ENCODE peak calls at places on chromosome 6, in nine cellular contexts. A is PC-3; L is CD4-positive, CD25-positive, alpha-beta regulatory T cell; H is effector memory CD4-positive, alpha-beta T cell; B is ascending aorta; Q is BE2C; W is K562; E is GM23338; P is BJ. U is an unnamed sample. For H3K36me3, the result is how much of the 10 kb centered on the place peaks cover.

GRCh38 chr6:167944130-167944529 is 53.3 kb upstream of the KIF25 start:
- DNase-seq in L (no peak), Q (no peak), H (no peak), A (no peak), P (no peak), W (no peak), E (no peak), B (no peak), U (no peak)

GRCh38 chr6:138804986-138805385 is 9.1 kb downstream of the ECT2L start:
- DNase-seq in Q (no peak), E (no peak), H (no peak), A (no peak), P (no peak), L (no peak), B (no peak), W (no peak), U (no peak)

GRCh38 chr6:79432726-79433125 is 104.5 kb downstream of the LCA5 start:
- DNase-seq in A (no peak), H (no peak), W (no peak), Q (no peak), B (no peak), P (no peak), E (no peak), L (no peak), U (no peak)

GRCh38 chr6:47157653-47158219 is 115.6 kb upstream of the ADGRF1 start:
- DNase-seq in H (no peak), E (no peak), P (no peak), A (no peak), W (no peak), B (no peak), L (no peak), Q (no peak), U (no peak)

GRCh38 chr6:157074969-157075368 is 248.3 kb downstream of the TMEM242 start:
- DNase-seq in A (no peak), B (no peak), Q (no peak), P (no peak), W (no peak), H (no peak), L (no peak), E (no peak), U (no peak)

GRCh38 chr6:84432616-84433015 is 205.2 kb upstream of the CEP162 start:
- DNase-seq in L (no peak), H (no peak), W (no peak), A (no peak), E (no peak), P (no peak), B (no peak), Q (no peak), U (no peak)

GRCh38 chr6:131116755-131117360 is 18.4 kb upstream of the AKAP7 start:
- DNase-seq in E (peak), B (no peak), A (peak), W (peak), P (no peak), L (peak), H (no peak), Q (no peak), U (peak)

GRCh38 chr6:142292191-142292924 is 9.4 kb upstream of the ADGRG6 start:
- DNase-seq in B (no peak), P (no peak), A (no peak), L (no peak), W (no peak), E (no peak), Q (no peak), H (no peak), U (no peak)

GRCh38 chr6:21327326-21328140 is 266.0 kb upstream of the SOX4 start:
- DNase-seq in W (no peak), P (no peak), B (no peak), Q (no peak), E (peak), L (no peak), H (no peak), A (no peak), U (no peak)

GRCh38 chr6:1371933-1372332 is 17.4 kb upstream of the FOXF2 start:
- DNase-seq in H (no peak), Q (no peak), P (no peak), A (no peak), W (no peak), E (no peak), L (no peak), B (no peak), U (no peak)

GRCh38 chr6:91852232-91852631 is 1265.4 kb upstream of the MAP3K7 start:
- DNase-seq in A (no peak), W (no peak), E (no peak), B (no peak), P (no peak), H (no peak), L (no peak), Q (no peak), U (no peak)

DNA sequence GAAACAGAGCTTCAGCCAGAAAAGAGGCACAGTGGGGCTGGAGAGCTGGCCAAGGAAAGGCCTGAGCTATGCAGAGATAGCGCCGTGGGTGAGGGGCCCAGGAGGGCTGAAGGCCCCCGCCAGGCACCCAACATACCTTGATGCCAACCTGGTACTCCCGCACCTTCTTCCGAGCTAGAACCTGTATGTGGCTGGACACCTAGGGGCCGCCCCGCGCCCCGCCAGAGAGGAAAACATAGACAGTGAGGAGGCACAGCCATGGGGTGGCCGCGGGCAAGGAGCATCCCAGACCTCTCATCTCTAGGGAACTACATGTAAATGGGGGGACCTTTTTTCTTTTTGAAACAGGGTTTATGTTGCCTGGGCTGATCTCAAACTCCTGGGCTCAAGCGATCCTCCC is 12.0 kb downstream of the RPL10A start:
- DNase-seq in A (no peak), W (no peak), P (no peak), Q (no peak), E (no peak), L (no peak), H (no peak), B (no peak), U (no peak)
- H3K36me3 ChIP-seq in A (under half), W (under half), P (under half), Q (under half), E (under half), L (under half), H (under half), B (half or more), U (under half)

GRCh38 chr6:30657454-30657853 is 10.5 kb downstream of the C6orf136 start:
- DNase-seq in H (no peak), W (no peak), L (no peak), B (no peak), A (no peak), P (no peak), Q (no peak), E (no peak), U (no peak)

GRCh38 chr6:30656513-30656912 is 9.6 kb downstream of the C6orf136 start:
- DNase-seq in E (no peak), Q (no peak), A (no peak), B (no peak), H (no peak), W (no peak), P (no peak), L (no peak), U (no peak)

GRCh38 chr6:30654798-30655742 is 8.1 kb downstream of the C6orf136 start:
- DNase-seq in E (no peak), A (no peak), B (no peak), H (no peak), P (no peak), W (no peak), L (no peak), Q (no peak), U (no peak)

GRCh38 chr6:30651143-30651542 is 4.2 kb downstream of the C6orf136 start:
- DNase-seq in A (no peak), B (no peak), E (no peak), L (no peak), W (no peak), Q (no peak), P (no peak), H (no peak), U (no peak)

DNA sequence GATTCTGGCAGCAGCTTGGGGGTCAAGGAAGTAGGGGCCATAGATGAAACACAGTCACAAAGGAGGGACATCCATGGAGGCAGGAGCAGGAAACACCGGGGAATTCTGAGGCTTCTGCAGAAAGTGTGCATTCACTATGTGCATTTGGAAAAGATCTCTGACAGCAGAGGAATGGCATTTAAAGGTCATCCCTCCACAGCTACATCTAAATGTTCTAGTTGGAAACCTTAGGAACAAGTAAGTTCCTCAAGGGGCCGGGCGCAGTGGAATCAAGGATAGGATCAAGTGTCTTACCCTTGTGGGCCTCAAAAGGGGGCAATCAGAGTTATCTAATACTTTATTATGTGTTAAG is 8.8 kb downstream of the C6orf136 start:
- DNase-seq in E (no peak), A (no peak), Q (no peak), W (no peak), P (no peak), B (no peak), H (no peak), L (no peak), U (no peak)
- H3K36me3 ChIP-seq in E (under half), A (under half), Q (half or more), W (half or more), P (under half), B (half or more), H (half or more), L (half or more), U (half or more)

GRCh38 chr6:166515072-166515810 is 71.2 kb downstream of the RAMACL start:
- DNase-seq in Q (peak), E (no peak), W (peak), A (peak), L (no peak), B (no peak), H (no peak), P (peak), U (no peak)
- H3K36me3 ChIP-seq in Q (under half), E (under half), W (under half), A (under half), L (under half), B (under half), H (under half), P (under half), U (under half)

DNA sequence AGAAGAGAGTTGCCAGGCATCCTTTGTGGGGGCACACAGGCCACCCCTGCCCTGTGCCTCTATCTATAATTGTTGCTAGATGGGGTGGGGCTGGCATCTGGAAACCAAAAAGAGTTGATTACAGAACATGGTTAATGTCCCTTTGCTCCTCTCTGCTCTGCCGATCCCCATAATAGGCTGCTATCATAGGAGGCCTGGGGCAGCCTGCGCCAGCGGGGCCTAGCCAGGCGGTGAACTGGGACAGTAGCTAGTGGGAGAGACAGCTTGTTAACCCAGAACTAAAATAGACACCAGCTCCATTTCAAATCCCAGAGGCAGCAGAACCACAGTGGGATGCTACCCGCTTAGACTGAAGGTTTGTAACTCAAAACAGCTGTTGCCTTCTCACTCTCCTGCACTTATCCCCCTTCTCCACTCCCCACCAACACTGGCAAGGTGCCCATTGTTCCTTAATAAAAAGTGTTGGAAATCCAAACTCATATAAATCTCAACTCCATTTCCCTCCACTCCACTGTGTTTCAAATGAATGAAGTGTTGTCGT is 98.5 kb downstream of the SSR1 start:
- DNase-seq in W (no peak), E (no peak), Q (no peak), L (no peak), H (no peak), A (no peak), B (no peak), P (no peak), U (no peak)
- H3K36me3 ChIP-seq in W (half or more), E (under half), Q (under half), L (half or more), H (under half), A (half or more), B (under half), P (under half), U (half or more)

GRCh38 chr6:44247338-44248302 is 719 bp downstream of the HSP90AB1 start:
- DNase-seq in B (peak), A (peak), W (peak), H (peak), Q (peak), E (peak), P (no peak), L (peak), U (peak)
- H3K36me3 ChIP-seq in B (under half), A (half or more), W (half or more), H (under half), Q (half or more), E (under half), P (under half), L (under half), U (under half)

GRCh38 chr6:17673543-17674254 is 33.0 kb downstream of the NUP153 start:
- DNase-seq in A (no peak), W (no peak), B (no peak), Q (no peak), L (peak), P (no peak), E (no peak), H (no peak), U (no peak)
- H3K36me3 ChIP-seq in A (half or more), W (half or more), B (half or more), Q (half or more), L (half or more), P (under half), E (half or more), H (half or more), U (under half)

GRCh38 chr6:89690944-89691324 is 52.4 kb upstream of the LYRM2 start:
- DNase-seq in Q (no peak), L (no peak), E (peak), P (no peak), H (no peak), B (no peak), A (no peak), W (no peak), U (no peak)
- H3K36me3 ChIP-seq in Q (half or more), L (half or more), E (half or more), P (under half), H (half or more), B (half or more), A (under half), W (half or more), U (under half)

DNA sequence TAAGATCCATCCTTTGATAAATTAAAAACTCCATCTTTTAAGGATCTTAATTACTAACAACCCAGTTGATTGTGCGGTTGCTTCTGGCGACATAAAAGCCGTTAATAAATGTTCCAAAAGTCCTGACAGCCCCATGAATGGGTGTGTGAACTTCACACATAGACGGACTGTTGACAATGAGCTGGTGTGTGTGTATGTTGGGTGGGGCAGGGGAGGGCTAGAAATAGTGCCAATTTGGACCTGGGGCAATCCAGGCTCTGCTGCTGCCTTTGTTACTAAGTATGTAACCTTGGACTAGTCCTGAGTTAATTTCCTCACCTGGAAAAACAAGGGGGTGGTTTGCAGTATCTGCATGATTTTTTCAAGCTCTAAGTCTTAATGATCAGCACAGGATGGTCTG is 4.2 kb downstream of the MAS1 start:
- DNase-seq in H (no peak), Q (no peak), W (no peak), A (no peak), P (no peak), B (no peak), L (no peak), E (no peak), U (no peak)
- H3K36me3 ChIP-seq in H (under half), Q (under half), W (under half), A (under half), P (under half), B (under half), L (under half), E (under half), U (under half)

GRCh38 chr6:152356659-152357058 is 280.5 kb downstream of the SYNE1 start:
- DNase-seq in P (no peak), B (no peak), Q (no peak), L (peak), E (peak), H (no peak), W (peak), A (peak), U (no peak)
- H3K36me3 ChIP-seq in P (under half), B (half or more), Q (under half), L (under half), E (under half), H (under half), W (under half), A (under half), U (under half)

GRCh38 chr6:119686644-119687043 is 337.1 kb upstream of the MAN1A1 start:
- DNase-seq in B (no peak), L (no peak), A (no peak), E (no peak), P (no peak), W (no peak), H (no peak), Q (no peak), U (no peak)
- H3K36me3 ChIP-seq in B (under half), L (under half), A (under half), E (under half), P (under half), W (under half), H (under half), Q (under half), U (under half)